ENCODE peak calls at places on chromosome 19, in five cellular contexts. P is HEK293T, D is immature natural killer cell, M is transverse colon, H is pancreas. S is an unnamed sample.

GRCh38 chr19:33214621-33215020 is 11.0 kb downstream of the SLC7A10 start:
- DNase-seq in P (peak; percentile 59), D (no peak), M (no peak), H (no peak), S (no peak)

GRCh38 chr19:1251233-1251502 is 2.8 kb downstream of the MIDN start:
- DNase-seq in P (peak; percentile 38), D (no peak), M (peak; percentile 82), H (peak; percentile 84), S (no peak)

GRCh38 chr19:34555447-34555846 is 73.9 kb downstream of the WTIP start:
- DNase-seq in P (peak; percentile 14), D (no peak), M (no peak), H (no peak), S (no peak)

GRCh38 chr19:41887711-41888382 is 4.9 kb downstream of the ARHGEF1 start:
- DNase-seq in P (no peak), D (peak; percentile 85), M (peak; percentile 77), H (peak; percentile 65), S (no peak)

GRCh38 chr19:1533510-1534150 is 9.8 kb downstream of the PLK5 start:
- DNase-seq in P (no peak), D (no peak), M (no peak), H (no peak), S (no peak)

GRCh38 chr19:2038284-2039081 is 12.6 kb downstream of the MKNK2 start:
- DNase-seq in P (no peak), D (no peak), M (no peak), H (no peak), S (no peak)

GRCh38 chr19:33458171-33458633 is 63.4 kb downstream of the PEPD start:
- DNase-seq in P (no peak), D (no peak), M (no peak), H (no peak), S (no peak)

GRCh38 chr19:32652893-32653625 is 21.9 kb downstream of the ANKRD27 start:
- DNase-seq in P (no peak), D (no peak), M (peak; percentile 66), H (peak; percentile 67), S (no peak)

GRCh38 chr19:28307460-28307859 is 905.5 kb downstream of the UQCRFS1 start:
- DNase-seq in P (no peak), D (no peak), M (no peak), H (no peak), S (no peak)